ENCODE peak calls at places on chromosomes 12 and 14, in five cellular contexts. O is stomach; V is testis; F is CD8-positive, alpha-beta T cell; Z is colonic mucosa. G is an unnamed sample. For H3K9me3, the result is how much of the 10 kb centered on the place peaks cover.

GRCh38 chr12:119208626-119209061 is 29.9 kb downstream of the HSPB8 start:
- DNase-seq in O (peak), V (no peak), F (no peak), Z (peak), G (no peak)

GRCh38 chr12:122023339-122024131 is 1.9 kb downstream of the BCL7A start:
- DNase-seq in O (peak), V (peak), F (no peak), Z (peak), G (no peak)

GRCh38 chr14:95876769-95877490 is at the start of gene TUNAR:
- DNase-seq in O (no peak), V (peak), F (no peak), Z (no peak), G (no peak)

GRCh38 chr12:69534389-69534822 is 50.9 kb upstream of the CCT2 start:
- DNase-seq in O (no peak), V (peak), F (no peak), Z (peak), G (no peak)

GRCh38 chr14:103904493-103905107 is 23.7 kb upstream of the TDRD9 start:
- DNase-seq in O (no peak), V (no peak), F (no peak), Z (no peak), G (no peak)

GRCh38 chr12:57674691-57675090 is 19.2 kb upstream of the OS9 start:
- DNase-seq in O (no peak), V (no peak), F (no peak), Z (no peak), G (no peak)

GRCh38 chr12:95218164-95218851 is 701 bp downstream of the VEZT start:
- DNase-seq in O (no peak), V (peak), F (no peak), Z (peak), G (peak)

GRCh38 chr12:117994551-117995438 is 21.7 kb upstream of the RFC5 start:
- DNase-seq in O (no peak), V (no peak), F (no peak), Z (no peak), G (no peak)

GRCh38 chr14:99320105-99320572 is 48.1 kb upstream of the BCL11B start:
- DNase-seq in O (peak), V (peak), F (peak), Z (peak), G (peak)

GRCh38 chr14:61527325-61528100 is 167.8 kb upstream of the HIF1A start:
- DNase-seq in O (no peak), V (peak), F (no peak), Z (no peak), G (no peak)

GRCh38 chr12:5809586-5809985 is 135.5 kb downstream of the ANO2 start:
- DNase-seq in O (no peak), V (no peak), F (no peak), Z (no peak), G (no peak)

GRCh38 chr12:100718212-100718611 is 76.4 kb upstream of the ANO4 start:
- DNase-seq in O (no peak), V (no peak), F (no peak), Z (no peak), G (no peak)

GRCh38 chr14:74616507-74616906 is 4.5 kb upstream of the LTBP2 start:
- DNase-seq in O (no peak), V (no peak), F (no peak), Z (no peak), G (no peak)

GRCh38 chr14:32345311-32345771 is 16.2 kb downstream of the AKAP6 start:
- DNase-seq in O (no peak), V (no peak), F (no peak), Z (peak), G (no peak)

GRCh38 chr14:23646648-23647549 is 10.7 kb downstream of the DHRS2 start:
- DNase-seq in O (no peak), V (no peak), F (no peak), Z (no peak), G (no peak)

GRCh38 chr14:75188520-75189267 is 12.3 kb upstream of the TMED10 start:
- DNase-seq in O (no peak), V (peak), F (no peak), Z (peak), G (no peak)

GRCh38 chr12:110001596-110001995 is 2.4 kb downstream of the ANKRD13A start:
- DNase-seq in O (no peak), V (no peak), F (no peak), Z (no peak), G (no peak)

GRCh38 chr12:20260864-20261263 is 107.5 kb upstream of the PDE3A start:
- DNase-seq in O (no peak), V (no peak), F (no peak), Z (no peak), G (no peak)

GRCh38 chr14:36455241-36455627 is 64.8 kb downstream of the NKX2-1 start:
- DNase-seq in O (no peak), V (no peak), F (no peak), Z (no peak), G (no peak)

GRCh38 chr14:64074961-64075619 is 219.1 kb downstream of the ESR2 start:
- DNase-seq in O (no peak), V (no peak), F (no peak), Z (no peak), G (no peak)

GRCh38 chr12:7989827-7990491 is 42.6 kb upstream of the FOXJ2 start:
- DNase-seq in O (peak), V (peak), F (peak), Z (peak), G (peak)

GRCh38 chr12:27193854-27194544 is 50.1 kb upstream of the STK38L start:
- DNase-seq in O (no peak), V (no peak), F (no peak), Z (no peak), G (no peak)

GRCh38 chr14:93965287-93965821 is 11.0 kb downstream of the ASB2 start:
- DNase-seq in O (no peak), V (no peak), F (no peak), Z (no peak), G (no peak)

GRCh38 chr14:94290197-94290596 is 2.9 kb downstream of the SERPINA10 start:
- DNase-seq in O (no peak), V (peak), F (no peak), Z (no peak), G (no peak)

GRCh38 chr12:42698213-42698612 is 108.7 kb upstream of the PRICKLE1 start:
- DNase-seq in O (no peak), V (no peak), F (no peak), Z (no peak), G (no peak)

GRCh38 chr14:102629011-102629444 is 36.6 kb downstream of the RCOR1 start:
- DNase-seq in O (no peak), V (no peak), F (no peak), Z (no peak), G (no peak)

GRCh38 chr12:49288922-49289555 is 5.9 kb upstream of the PRPH start:
- DNase-seq in O (no peak), V (no peak), F (no peak), Z (no peak), G (no peak)

GRCh38 chr12:123278150-123278627 is 6.5 kb upstream of the CDK2AP1 start:
- DNase-seq in O (no peak), V (no peak), F (no peak), Z (no peak), G (no peak)

GRCh38 chr14:103207038-103207403 is 83.8 kb downstream of the TNFAIP2 start:
- DNase-seq in O (peak), V (peak), F (no peak), Z (peak), G (no peak)

GRCh38 chr12:77493311-77493710 is 337.4 kb upstream of the NAV3 start:
- DNase-seq in O (no peak), V (no peak), F (no peak), Z (no peak), G (no peak)

GRCh38 chr12:91053951-91054715 is 3.7 kb downstream of the KERA start:
- DNase-seq in O (no peak), V (no peak), F (no peak), Z (peak), G (no peak)

GRCh38 chr14:84877061-84877460 is 652.9 kb upstream of the FLRT2 start:
- DNase-seq in O (no peak), V (no peak), F (no peak), Z (no peak), G (no peak)

GRCh38 chr12:30795660-30796507 is 41.1 kb upstream of the CAPRIN2 start:
- DNase-seq in O (peak), V (peak), F (peak), Z (peak), G (peak)

GRCh38 chr14:100543471-100544455 is 43.5 kb downstream of the BEGAIN start:
- DNase-seq in O (no peak), V (no peak), F (no peak), Z (no peak), G (no peak)

DNA sequence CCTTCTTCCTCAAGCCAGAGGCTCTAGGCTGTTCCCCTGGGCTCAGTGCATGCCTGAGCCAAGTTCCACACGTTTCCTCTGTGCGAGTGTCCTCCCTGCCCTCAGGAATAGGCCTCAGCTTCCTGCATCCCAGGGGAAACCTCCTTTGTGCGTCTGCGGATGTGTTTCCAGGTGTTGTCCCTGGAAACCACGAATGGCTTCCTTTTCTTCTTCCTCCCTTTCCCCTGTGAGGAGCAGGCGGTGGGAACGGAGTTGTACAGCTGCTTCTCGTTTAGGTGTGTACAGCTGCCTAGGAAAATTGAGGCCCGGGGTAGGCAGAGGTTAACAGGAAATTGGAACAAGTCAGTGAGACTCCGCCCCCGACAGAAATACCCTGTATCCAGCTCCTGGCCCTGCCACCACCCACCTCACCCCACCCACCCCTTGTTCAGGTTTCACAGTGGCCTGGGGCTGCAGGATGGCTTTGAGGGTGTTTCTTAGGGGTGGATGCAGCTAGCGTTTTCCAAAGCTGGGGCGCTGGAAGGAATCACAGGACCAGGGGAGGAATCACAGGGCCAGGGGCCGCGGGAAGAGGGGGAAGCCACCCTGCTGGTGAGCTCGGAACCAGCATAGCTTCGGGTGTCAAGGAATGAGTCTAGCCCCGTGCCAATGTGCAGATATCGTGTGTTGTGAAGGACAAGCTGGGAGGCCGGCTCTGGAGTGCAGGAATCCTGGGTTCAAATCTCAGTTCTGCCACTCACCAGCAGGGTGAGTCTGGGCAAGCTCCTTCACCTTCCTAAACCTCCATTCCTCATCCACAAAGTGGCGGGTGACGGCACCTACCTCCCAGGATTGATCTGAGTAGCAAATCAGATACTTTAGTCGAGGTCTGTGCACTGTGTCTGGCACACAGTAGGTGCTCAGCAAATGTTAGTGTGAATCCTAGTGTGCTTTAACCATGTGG is 53.8 kb upstream of the RIN3 start:
- DNase-seq in O (no peak), V (peak), F (no peak), Z (no peak), G (no peak)
- TF ChIP-seq CTCF in O (no peak), V (no peak), F (no peak), Z (no peak), G (no peak)

GRCh38 chr12:87491598-87491997 is 537.6 kb downstream of the C12orf50 start:
- DNase-seq in O (no peak), V (no peak), F (no peak), Z (no peak), G (no peak)
- H3K9me3 ChIP-seq in O (under half), V (under half), F (under half), Z (under half), G (under half)

DNA sequence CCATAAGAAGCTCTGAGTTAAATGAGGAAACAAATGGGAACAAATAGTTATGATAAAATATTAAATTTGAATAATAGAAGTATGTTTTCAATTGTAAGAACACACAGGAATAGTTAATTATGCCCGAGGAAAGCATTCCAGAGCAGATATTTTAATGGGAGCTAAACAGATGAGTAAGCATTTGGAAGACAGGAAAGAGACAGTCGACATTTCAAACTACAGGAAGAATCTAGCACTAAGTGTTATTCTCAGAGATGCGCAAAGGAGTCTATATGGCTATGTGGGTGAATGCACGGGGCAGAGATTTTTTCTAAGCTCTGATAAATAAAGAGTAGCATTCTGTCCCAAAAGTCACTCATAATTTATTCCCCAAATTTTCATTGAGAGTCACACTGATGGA is 64.5 kb upstream of the SSTR1 start:
- DNase-seq in O (no peak), V (no peak), F (no peak), Z (no peak), G (no peak)
- H3K27ac ChIP-seq in O (no peak), V (no peak), F (no peak), Z (no peak), G (no peak)

GRCh38 chr12:46764005-46764404 is 61.8 kb downstream of the SLC38A4 start:
- DNase-seq in O (no peak), V (no peak), F (no peak), Z (no peak), G (no peak)
- TF ChIP-seq CTCF in O (no peak), V (no peak), F (no peak), Z (no peak), G (no peak)

GRCh38 chr12:38113991-38114390 is 202.6 kb upstream of the ALG10B start:
- DNase-seq in O (no peak), V (no peak), F (no peak), Z (no peak), G (no peak)

GRCh38 chr12:38110026-38110699 is 206.4 kb upstream of the ALG10B start:
- DNase-seq in O (no peak), V (no peak), F (no peak), Z (no peak), G (no peak)
- H3K9me3 ChIP-seq in O (under half), V (under half), F (under half), Z (under half), G (under half)

GRCh38 chr14:68926236-68926635 is 52.9 kb downstream of the ACTN1 start:
- DNase-seq in O (no peak), V (no peak), F (no peak), Z (no peak), G (no peak)

GRCh38 chr14:68924392-68925158 is 54.5 kb downstream of the ACTN1 start:
- DNase-seq in O (no peak), V (no peak), F (no peak), Z (no peak), G (no peak)

GRCh38 chr14:68927089-68927488 is 52.0 kb downstream of the ACTN1 start:
- DNase-seq in O (no peak), V (no peak), F (no peak), Z (no peak), G (no peak)

GRCh38 chr14:68922886-68923285 is 56.2 kb downstream of the ACTN1 start:
- DNase-seq in O (no peak), V (no peak), F (no peak), Z (no peak), G (no peak)

DNA sequence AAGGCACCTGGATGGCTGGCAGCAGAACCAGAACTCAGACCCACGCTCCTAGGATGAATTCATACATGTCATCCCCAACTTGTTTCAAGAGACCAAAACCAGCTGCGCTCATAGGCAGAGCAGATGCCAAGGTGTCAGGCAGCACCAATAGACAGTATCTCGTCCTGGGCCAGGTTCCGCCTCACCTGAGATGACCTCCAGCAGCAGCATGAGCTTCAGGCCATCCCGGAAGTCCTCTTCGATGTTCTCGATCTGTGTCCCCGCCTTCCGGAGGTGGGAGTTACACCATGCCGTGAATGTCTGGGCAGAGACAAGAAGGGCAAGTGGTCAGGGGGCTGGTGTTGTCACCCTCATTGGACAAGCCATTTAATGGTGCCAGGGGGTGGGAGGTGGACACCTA is 53.7 kb downstream of the ACTN1 start:
- DNase-seq in O (no peak), V (no peak), F (no peak), Z (no peak), G (no peak)
- H3K27ac ChIP-seq in O (peak), V (no peak), F (no peak), Z (no peak), G (peak)

DNA sequence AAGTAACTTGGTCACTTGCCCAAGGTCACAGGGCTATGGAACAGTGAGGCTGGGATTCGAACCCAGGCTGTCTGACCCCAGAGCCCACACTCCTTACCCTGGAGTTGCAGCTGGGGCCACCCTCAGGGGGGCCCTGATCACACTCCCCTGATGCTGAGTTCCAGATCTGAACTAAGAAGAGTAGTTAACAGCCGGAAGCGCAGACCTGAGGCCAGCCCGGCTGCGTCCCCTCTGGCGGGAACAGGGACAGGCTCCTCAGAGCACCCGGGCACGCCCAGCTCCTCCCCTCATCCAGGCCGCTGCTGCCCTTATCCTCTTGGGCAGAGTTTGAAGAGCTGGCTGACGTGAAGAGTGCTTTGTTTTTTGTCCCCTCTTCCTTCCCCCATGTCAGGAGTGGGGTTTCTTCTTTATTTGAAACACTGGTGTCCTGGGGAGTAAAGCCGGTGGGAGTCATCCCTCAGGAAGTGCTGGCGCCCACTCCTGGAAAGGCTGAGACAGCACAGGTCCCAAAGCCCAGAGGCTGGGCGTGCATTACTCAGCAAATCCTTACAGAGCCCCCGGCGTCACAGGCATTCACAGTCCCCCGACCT is 8.7 kb downstream of the PHB2 start:
- DNase-seq in O (peak), V (peak), F (no peak), Z (peak), G (no peak)
- TF ChIP-seq CTCF in O (no peak), V (no peak), F (no peak), Z (peak), G (no peak)

GRCh38 chr12:126551882-126552281 is 1486.6 kb downstream of the AACS start:
- DNase-seq in O (no peak), V (no peak), F (no peak), Z (no peak), G (no peak)
- H3K9me3 ChIP-seq in O (under half), V (under half), F (under half), Z (under half), G (under half)

GRCh38 chr14:37571391-37571790 is 23.7 kb downstream of the FOXA1 start:
- DNase-seq in O (no peak), V (no peak), F (no peak), Z (no peak), G (no peak)
- H3K27ac ChIP-seq in O (no peak), V (no peak), F (no peak), Z (no peak), G (no peak)